ENCODE peak calls at places on chromosome 1, in eight cellular contexts. O, Z, F, V, B, I, H and N are unnamed samples.

GRCh38 chr1:155037851-155038441 is 4.3 kb downstream of the DCST1 start:
- DNase-seq in Z (no peak), O (no peak), B (no peak), V (no peak), H (no peak), I (no peak), F (no peak), N (no peak)

GRCh38 chr1:90973897-90974798 is 47.7 kb downstream of the ZNF644 start:
- DNase-seq in Z (no peak), H (no peak), B (no peak), I (peak; percentile 74), O (no peak), F (no peak), V (peak; percentile 31), N (no peak)

GRCh38 chr1:63559357-63559756 is 33.9 kb upstream of the PGM1 start:
- DNase-seq in B (no peak), I (no peak), Z (no peak), F (no peak), O (no peak), H (no peak), V (no peak), N (no peak)

GRCh38 chr1:47725732-47726495 is 271.3 kb downstream of the TRABD2B start:
- DNase-seq in I (peak; percentile 81), H (peak; percentile 72), V (peak; percentile 86), O (peak; percentile 84), Z (peak; percentile 78), F (peak; percentile 75), B (peak; percentile 66), N (peak; percentile 70)

GRCh38 chr1:147504801-147505303 is 36.4 kb upstream of the BCL9 start:
- DNase-seq in B (peak; percentile 66), Z (peak; percentile 29), V (peak; percentile 50), O (no peak), I (peak; percentile 44), F (no peak), H (no peak), N (peak; percentile 48)

GRCh38 chr1:113396585-113396984 is 6.3 kb downstream of the MAGI3 start:
- DNase-seq in F (no peak), V (no peak), H (no peak), I (peak; percentile 48), O (no peak), Z (no peak), B (no peak), N (no peak)

GRCh38 chr1:213014642-213015041 is 1.0 kb downstream of the ANGEL2 start:
- DNase-seq in O (no peak), V (no peak), I (peak; percentile 45), B (no peak), Z (no peak), H (peak; percentile 29), F (no peak), N (no peak)

GRCh38 chr1:18429654-18430053 is 51.1 kb upstream of the KLHDC7A start:
- DNase-seq in F (no peak), O (no peak), H (no peak), Z (no peak), B (no peak), V (no peak), I (no peak), N (no peak)

GRCh38 chr1:205183676-205184335 is 27.7 kb downstream of the DSTYK start:
- DNase-seq in V (no peak), F (no peak), H (no peak), I (peak; percentile 20), O (no peak), B (no peak), Z (peak; percentile 13), N (no peak)

GRCh38 chr1:172154571-172154970 is 265.9 kb upstream of the C1orf105 start:
- DNase-seq in H (no peak), F (no peak), I (peak; percentile 78), V (no peak), B (no peak), Z (no peak), O (no peak), N (no peak)

GRCh38 chr1:185895208-185895900 is 161.2 kb downstream of the HMCN1 start:
- DNase-seq in H (no peak), Z (no peak), F (no peak), I (peak; percentile 35), O (no peak), B (no peak), V (no peak), N (no peak)

GRCh38 chr1:92404661-92405060 is 82.1 kb downstream of the GFI1 start:
- DNase-seq in I (peak; percentile 26), H (no peak), V (no peak), F (no peak), Z (no peak), B (no peak), O (no peak), N (no peak)

GRCh38 chr1:52159033-52159789 is 17.3 kb downstream of the ZFYVE9 start:
- DNase-seq in Z (no peak), V (no peak), I (no peak), F (no peak), B (no peak), O (no peak), H (no peak), N (no peak)

GRCh38 chr1:167111853-167112455 is 18.1 kb downstream of the STYXL2 start:
- DNase-seq in I (no peak), H (no peak), Z (no peak), V (no peak), O (no peak), F (no peak), B (no peak), N (no peak)

GRCh38 chr1:116157096-116157495 is 45.9 kb downstream of the MAB21L3 start:
- DNase-seq in F (no peak), H (no peak), V (no peak), I (no peak), B (no peak), O (no peak), Z (no peak), N (no peak)

GRCh38 chr1:14476170-14476955 is 122.1 kb upstream of the KAZN start:
- DNase-seq in V (no peak), H (no peak), O (no peak), F (no peak), Z (no peak), I (peak; percentile 29), B (no peak), N (no peak)

GRCh38 chr1:187338762-187339412 is 510.1 kb downstream of the PLA2G4A start:
- DNase-seq in Z (no peak), H (no peak), B (no peak), F (no peak), I (no peak), V (no peak), O (no peak), N (no peak)

GRCh38 chr1:104785575-104786187 is 1036.0 kb downstream of the AMY1C start:
- DNase-seq in H (no peak), F (no peak), O (no peak), V (no peak), Z (no peak), I (no peak), B (no peak), N (no peak)

GRCh38 chr1:96445296-96445695 is 276.3 kb upstream of the PTBP2 start:
- DNase-seq in F (no peak), O (no peak), B (no peak), H (no peak), I (peak; percentile 7), V (no peak), Z (no peak), N (no peak)

GRCh38 chr1:20411196-20411980 is 74.6 kb downstream of the CAMK2N1 start:
- DNase-seq in H (no peak), Z (no peak), F (no peak), I (peak; percentile 68), B (no peak), O (peak; percentile 23), V (no peak), N (no peak)

GRCh38 chr1:99957818-99958217 is 12.0 kb upstream of the SLC35A3 start:
- DNase-seq in O (no peak), F (no peak), I (no peak), V (no peak), B (no peak), Z (no peak), H (no peak), N (no peak)

GRCh38 chr1:2300851-2301606 is 72.9 kb downstream of the SKI start:
- DNase-seq in B (no peak), I (peak; percentile 73), F (no peak), O (peak; percentile 90), Z (peak; percentile 85), V (no peak), H (peak; percentile 90), N (no peak)

GRCh38 chr1:149887456-149888159 is 11.8 kb upstream of the BOLA1 start:
- DNase-seq in H (peak; percentile 99), B (peak; percentile 72), O (peak; percentile 87), F (peak; percentile 79), I (peak; percentile 99), V (peak; percentile 88), Z (peak; percentile 92), N (peak; percentile 83)
- H3K4me3 ChIP-seq in H (peak overlapping the region; percentile 85), B (peak overlapping the region; percentile 72), O (peak overlapping the region; percentile 90), F (peak overlapping the region; percentile 64), I (peak overlapping the region; percentile 75), V (peak overlapping the region; percentile 64), Z (peak overlapping the region; percentile 55), N (peak overlapping the region; percentile 60)

GRCh38 chr1:45238846-45239245 is 32.4 kb upstream of the ZSWIM5 start:
- DNase-seq in H (no peak), Z (no peak), F (no peak), V (no peak), O (no peak), I (no peak), B (no peak), N (no peak)
- H3K9me3 ChIP-seq in H (peaks cover 9% of the 10 kb centered on the region), Z (peaks cover 11% of the 10 kb centered on the region), F (no peaks in the 10 kb centered on the region), V (no peaks in the 10 kb centered on the region), O (no peaks in the 10 kb centered on the region), I (no peaks in the 10 kb centered on the region), B (no peaks in the 10 kb centered on the region), N (no peaks in the 10 kb centered on the region)

GRCh38 chr1:54342764-54343687 is 63.2 kb downstream of the SSBP3 start:
- DNase-seq in Z (no peak), O (no peak), B (no peak), H (no peak), I (no peak), V (no peak), F (no peak), N (peak; percentile 50)
- H3K4me3 ChIP-seq in Z (no peak overlapping the region), O (no peak overlapping the region), B (no peak overlapping the region), H (no peak overlapping the region), I (no peak overlapping the region), V (no peak overlapping the region), F (no peak overlapping the region), N (no peak overlapping the region)

GRCh38 chr1:49183489-49183888 is 406.8 kb upstream of the BEND5 start:
- DNase-seq in H (no peak), V (no peak), F (no peak), B (no peak), I (no peak), Z (no peak), O (no peak), N (no peak)
- H3K9me3 ChIP-seq in H (no peaks in the 10 kb centered on the region), V (no peaks in the 10 kb centered on the region), F (no peaks in the 10 kb centered on the region), B (no peaks in the 10 kb centered on the region), I (no peaks in the 10 kb centered on the region), Z (no peaks in the 10 kb centered on the region), O (no peaks in the 10 kb centered on the region), N (no peaks in the 10 kb centered on the region)